ENCODE peak calls at places on chromosomes 7 and 10, in ten cellular contexts. P, Z, E, J, B, V, C, M, K and W are unnamed samples. For H3K4me1, the result is how much of the 10 kb centered on the place peaks cover.

GRCh38 chr7:42247301-42247700 is 10.3 kb upstream of the GLI3 start:
- DNase-seq in B (no peak), E (no peak), M (no peak), P (no peak), Z (no peak), C (no peak), J (no peak), V (peak), K (no peak), W (peak)

GRCh38 chr7:73879977-73880681 is 19.2 kb downstream of the TMEM270 start:
- DNase-seq in M (peak), V (no peak), Z (no peak), E (no peak), J (no peak), K (no peak), B (peak), C (no peak), P (no peak), W (no peak)

GRCh38 chr7:137086896-137087295 is 218.4 kb downstream of the CHRM2 start:
- DNase-seq in V (no peak), K (no peak), J (no peak), B (no peak), M (no peak), Z (no peak), C (no peak), E (no peak), P (no peak), W (no peak)

GRCh38 chr10:52007091-52007490 is 307.0 kb upstream of the DKK1 start:
- DNase-seq in M (no peak), E (no peak), J (no peak), C (no peak), Z (no peak), K (no peak), P (no peak), V (no peak), B (no peak), W (no peak)

GRCh38 chr7:6437251-6437650 is 10.5 kb downstream of the DAGLB start:
- DNase-seq in V (no peak), K (no peak), C (no peak), E (no peak), M (no peak), P (no peak), J (no peak), Z (no peak), B (no peak), W (no peak)

GRCh38 chr10:7610651-7611389 is 55.9 kb downstream of the ITIH5 start:
- DNase-seq in Z (no peak), B (peak), J (peak), V (peak), K (no peak), E (no peak), M (peak), C (no peak), P (peak), W (peak)

GRCh38 chr10:74836855-74837254 is 10.5 kb downstream of the KAT6B start:
- DNase-seq in B (no peak), K (no peak), E (no peak), Z (no peak), C (no peak), J (no peak), M (no peak), V (no peak), P (no peak), W (no peak)

GRCh38 chr10:23994459-23995046 is 214.4 kb upstream of the KIAA1217 start:
- DNase-seq in P (peak), K (peak), B (no peak), M (peak), V (peak), E (no peak), C (peak), J (peak), Z (peak), W (peak)

GRCh38 chr10:60803433-60803832 is 25.2 kb downstream of the CDK1 start:
- DNase-seq in P (no peak), K (no peak), B (no peak), Z (no peak), M (no peak), E (no peak), C (no peak), V (no peak), J (no peak), W (no peak)

GRCh38 chr7:29408841-29409243 is 154.8 kb upstream of the PRR15 start:
- DNase-seq in K (peak), E (peak), M (peak), B (no peak), Z (peak), V (peak), P (peak), C (peak), J (peak), W (peak)

GRCh38 chr10:100551231-100551630 is 15.5 kb downstream of the HIF1AN start:
- DNase-seq in K (no peak), J (no peak), P (no peak), B (no peak), V (no peak), M (no peak), C (no peak), E (no peak), Z (no peak), W (no peak)

GRCh38 chr10:4568731-4569130 is 257.3 kb upstream of the AKR1E2 start:
- DNase-seq in J (no peak), M (no peak), P (no peak), E (no peak), K (no peak), V (no peak), Z (no peak), C (no peak), B (no peak), W (peak)

GRCh38 chr10:28811639-28812349 is 134.5 kb downstream of the BAMBI start:
- DNase-seq in P (no peak), Z (no peak), B (no peak), J (no peak), V (no peak), E (no peak), C (no peak), K (no peak), M (no peak), W (no peak)

GRCh38 chr7:95915731-95916130 is 143.4 kb downstream of the DYNC1I1 start:
- DNase-seq in Z (no peak), K (no peak), C (no peak), E (no peak), B (no peak), V (no peak), P (no peak), J (no peak), M (no peak), W (no peak)

GRCh38 chr10:86316990-86317389 is 49.6 kb downstream of the GRID1 start:
- DNase-seq in B (no peak), Z (no peak), M (no peak), E (no peak), K (no peak), J (no peak), P (no peak), C (no peak), V (no peak), W (no peak)

GRCh38 chr10:87585565-87586514 is 73.8 kb upstream of the PAPSS2 start:
- DNase-seq in C (no peak), E (no peak), J (peak), B (no peak), P (peak), Z (no peak), M (no peak), K (no peak), V (peak), W (peak)

GRCh38 chr10:57692255-57692980 is 575.3 kb downstream of the IPMK start:
- DNase-seq in V (peak), K (no peak), C (no peak), M (no peak), J (no peak), Z (peak), E (no peak), P (peak), B (no peak), W (peak)

GRCh38 chr10:120641695-120642094 is 184.7 kb downstream of the PLPP4 start:
- DNase-seq in V (no peak), C (no peak), Z (no peak), M (no peak), K (no peak), E (no peak), B (no peak), P (no peak), J (no peak), W (no peak)

GRCh38 chr10:120643373-120643772 is 186.3 kb downstream of the PLPP4 start:
- DNase-seq in K (no peak), B (no peak), C (no peak), Z (no peak), P (no peak), E (no peak), V (no peak), M (no peak), J (no peak), W (no peak)

GRCh38 chr10:120646738-120647427 is 189.9 kb downstream of the PLPP4 start:
- DNase-seq in E (no peak), J (no peak), P (no peak), B (no peak), M (no peak), Z (no peak), C (no peak), K (no peak), V (no peak), W (no peak)

GRCh38 chr10:120646159-120646558 is 189.1 kb downstream of the PLPP4 start:
- DNase-seq in B (no peak), E (no peak), M (no peak), K (no peak), Z (no peak), C (no peak), P (no peak), V (no peak), J (no peak), W (no peak)

DNA sequence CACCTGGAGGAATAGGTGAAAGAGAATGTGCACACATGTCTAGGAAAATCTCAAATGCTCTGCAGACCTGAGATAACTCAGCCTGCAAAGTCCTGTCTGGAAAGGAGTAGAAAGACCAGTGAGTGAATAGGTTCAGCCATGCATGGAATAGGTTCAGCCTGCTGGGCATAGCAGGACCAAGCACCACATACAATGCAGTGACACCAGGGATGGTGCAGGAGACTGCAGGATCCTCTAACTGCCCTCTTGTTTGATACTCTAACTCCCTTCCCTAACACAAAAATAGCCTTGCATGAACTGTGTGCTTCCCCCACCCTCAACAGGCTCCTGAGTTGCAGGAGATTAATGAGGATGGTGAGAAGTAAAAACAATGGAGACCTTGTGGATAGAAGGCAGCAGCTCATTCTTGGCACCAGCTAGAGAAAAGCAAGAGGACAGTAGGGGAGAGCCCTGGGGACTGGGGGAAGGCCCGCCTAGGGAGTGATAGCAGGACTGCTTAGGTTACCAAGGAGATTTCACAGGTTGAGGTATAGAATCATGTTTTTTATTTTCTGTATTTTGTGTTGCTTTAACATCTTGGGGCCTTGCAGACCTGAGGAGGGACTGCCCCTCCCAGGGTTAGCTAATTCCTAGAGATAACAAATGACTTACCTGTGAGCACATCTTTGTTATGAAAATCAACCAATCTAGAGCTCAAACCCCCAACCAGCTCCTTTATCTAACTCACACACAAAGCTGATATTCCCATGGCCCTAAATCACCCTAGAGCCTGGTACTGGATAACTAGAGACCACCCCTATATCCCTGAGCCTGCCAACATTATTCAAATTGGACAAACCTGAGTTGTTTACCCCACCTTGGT is 187.8 kb downstream of the PLPP4 start:
- DNase-seq in M (no peak), Z (no peak), P (no peak), B (no peak), C (no peak), V (no peak), K (peak), E (no peak), J (no peak), W (no peak)
- H3K4me1 ChIP-seq in M (under half), Z (under half), P (under half), B (under half), C (under half), V (under half), K (under half), E (under half), J (under half), W (under half)

DNA sequence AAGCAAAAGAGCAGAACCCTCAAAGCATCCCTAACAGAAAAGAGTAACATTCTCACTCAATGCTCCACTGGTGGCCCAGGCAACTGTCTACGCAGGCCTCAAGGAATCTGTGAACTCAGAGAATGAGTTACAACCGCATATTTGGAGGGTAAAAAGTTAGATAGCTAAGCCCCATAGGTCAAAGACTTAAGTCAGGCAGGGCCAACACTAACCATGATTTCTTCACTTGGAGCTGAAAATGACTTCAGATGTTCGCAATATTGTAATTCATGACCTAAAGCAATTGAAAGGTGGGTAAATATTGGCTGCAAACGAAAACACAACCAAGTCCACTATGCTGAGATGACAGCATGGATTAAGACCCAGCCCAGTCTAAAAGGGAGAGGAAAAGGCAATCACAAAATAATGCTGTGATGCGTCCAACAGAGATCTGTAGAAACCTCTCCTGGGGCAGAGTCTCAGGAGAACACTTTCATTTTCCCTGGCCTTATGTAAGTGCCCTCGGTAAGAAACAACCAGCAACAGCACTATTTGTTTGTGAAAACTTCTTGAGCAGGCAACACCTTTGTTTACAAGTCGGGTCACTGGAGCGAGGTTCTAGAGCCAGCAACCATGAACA is 176.5 kb downstream of the TNS3 start:
- DNase-seq in M (no peak), P (no peak), V (peak), K (no peak), C (no peak), J (no peak), E (no peak), B (no peak), Z (no peak), W (no peak)
- H3K4me1 ChIP-seq in M (under half), P (under half), V (under half), K (under half), C (under half), J (under half), E (under half), B (under half), Z (under half), W (under half)

DNA sequence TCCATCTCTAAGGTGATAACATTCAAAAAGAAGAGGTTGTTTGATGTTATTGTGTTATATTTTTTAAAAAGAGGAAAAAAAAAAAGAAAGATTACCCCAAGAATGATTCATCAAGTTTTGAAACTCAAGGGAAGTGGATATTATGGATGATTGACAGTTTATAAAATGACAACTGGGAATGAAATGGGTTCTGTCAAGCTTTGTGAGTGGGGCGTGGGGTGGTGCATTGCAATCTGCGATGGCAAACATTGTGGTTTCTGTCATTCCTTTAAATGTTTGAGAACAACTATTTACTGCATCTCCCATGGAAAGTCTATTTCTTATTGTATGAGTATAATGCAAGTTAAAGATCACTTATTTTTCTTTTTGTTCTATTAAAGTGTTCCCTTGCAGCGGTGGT is 297.0 kb downstream of the CCDC3 start:
- DNase-seq in B (no peak), M (no peak), P (no peak), Z (no peak), J (no peak), C (no peak), V (no peak), K (no peak), E (no peak), W (no peak)
- H3K4me1 ChIP-seq in B (under half), M (under half), P (under half), Z (under half), J (half or more), C (under half), V (under half), K (under half), E (under half), W (under half)

GRCh38 chr10:79185067-79185774 is 116.5 kb downstream of the ZMIZ1 start:
- DNase-seq in J (no peak), Z (peak), P (no peak), C (no peak), V (peak), E (no peak), B (no peak), M (no peak), K (peak), W (peak)

GRCh38 chr10:79182763-79183467 is 114.1 kb downstream of the ZMIZ1 start:
- DNase-seq in K (no peak), V (peak), E (no peak), P (peak), B (no peak), Z (no peak), J (no peak), C (no peak), M (no peak), W (no peak)

GRCh38 chr10:79183468-79183865 is 114.7 kb downstream of the ZMIZ1 start:
- DNase-seq in K (no peak), M (no peak), C (no peak), P (no peak), B (no peak), J (no peak), V (no peak), E (no peak), Z (no peak), W (no peak)

GRCh38 chr10:79184649-79185048 is 115.9 kb downstream of the ZMIZ1 start:
- DNase-seq in P (no peak), C (no peak), J (no peak), B (no peak), V (no peak), K (no peak), E (no peak), Z (no peak), M (no peak), W (no peak)

GRCh38 chr10:79184141-79184625 is 115.4 kb downstream of the ZMIZ1 start:
- DNase-seq in Z (no peak), M (no peak), E (no peak), J (no peak), K (no peak), V (peak), C (no peak), B (no peak), P (peak), W (peak)
- H3K4me1 ChIP-seq in Z (half or more), M (under half), E (under half), J (half or more), K (half or more), V (half or more), C (half or more), B (half or more), P (half or more), W (half or more)

DNA sequence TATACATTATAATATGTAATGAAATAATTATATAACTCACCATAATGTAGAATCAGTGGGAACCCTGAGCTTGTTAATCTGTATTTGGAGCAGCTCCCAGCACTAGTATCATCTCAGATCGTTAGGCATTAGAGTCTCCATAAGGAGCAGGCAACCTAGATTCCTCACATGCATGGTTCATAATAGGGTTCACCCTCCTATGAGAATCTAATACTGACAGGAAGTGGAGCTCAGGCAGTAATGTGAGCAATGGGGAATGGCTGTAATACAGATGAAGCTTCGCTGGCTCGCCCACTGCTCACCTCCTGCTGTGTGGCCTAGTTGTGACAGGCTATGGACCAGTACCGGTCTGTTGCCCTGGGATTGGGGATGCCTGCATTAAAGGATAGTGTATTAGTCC is 49.5 kb downstream of the RSBN1L start:
- DNase-seq in J (no peak), C (no peak), M (no peak), Z (no peak), K (no peak), B (no peak), V (no peak), E (no peak), P (no peak), W (no peak)
- H3K4me1 ChIP-seq in J (under half), C (under half), M (under half), Z (under half), K (under half), B (under half), V (under half), E (under half), P (under half), W (under half)

GRCh38 chr7:44606341-44607140 is at the start of gene OGDH:
- DNase-seq in C (peak), K (peak), M (peak), J (peak), V (peak), P (peak), Z (peak), B (peak), E (peak), W (peak)

GRCh38 chr7:44609829-44610228 is 3.4 kb downstream of the OGDH start:
- DNase-seq in P (no peak), Z (no peak), K (no peak), B (no peak), V (no peak), J (no peak), C (no peak), E (no peak), M (no peak), W (no peak)

GRCh38 chr7:44604941-44605340 is 1.5 kb upstream of the OGDH start:
- DNase-seq in E (no peak), P (no peak), C (no peak), V (no peak), Z (no peak), J (no peak), M (no peak), B (no peak), K (no peak), W (no peak)

GRCh38 chr7:44607141-44608068 is 978 bp downstream of the OGDH start:
- DNase-seq in B (no peak), E (no peak), V (no peak), K (no peak), J (no peak), P (no peak), M (no peak), Z (no peak), C (no peak), W (no peak)

DNA sequence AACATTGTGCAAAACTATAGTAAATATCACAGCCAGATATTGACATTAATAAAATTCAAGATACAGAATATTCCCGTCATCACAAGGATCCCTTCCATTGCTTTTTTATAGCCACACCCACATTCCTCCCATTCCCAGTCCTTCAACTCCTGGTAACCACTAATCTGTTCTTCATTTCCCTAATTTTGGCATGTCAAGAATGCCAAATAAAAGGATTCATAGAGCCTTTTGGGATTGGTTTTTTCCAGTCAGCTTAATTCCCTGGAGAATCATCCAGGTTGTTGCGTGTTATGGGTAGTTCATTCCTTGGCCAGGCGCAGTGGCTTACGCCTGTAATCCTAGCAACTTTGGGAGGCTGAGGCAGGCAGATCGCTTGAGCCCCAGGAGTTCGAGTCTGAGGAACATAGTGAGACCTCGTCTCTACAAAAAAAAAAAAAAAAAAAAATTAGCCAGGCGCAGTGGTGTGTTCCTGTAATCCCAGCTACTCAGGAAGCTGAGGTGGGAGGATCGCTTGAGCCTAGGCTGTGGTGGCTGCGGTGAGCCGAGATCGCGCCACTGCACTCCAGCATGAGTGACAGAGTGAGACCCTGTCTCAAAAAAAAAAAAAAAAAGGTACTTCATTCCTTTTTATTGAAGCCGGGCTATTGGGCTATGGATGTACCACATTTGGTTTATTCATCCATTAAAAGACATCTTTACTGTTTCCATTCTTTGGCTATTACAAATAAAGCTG is 2.7 kb downstream of the OGDH start:
- DNase-seq in B (no peak), E (no peak), M (no peak), P (no peak), Z (no peak), J (no peak), V (no peak), K (peak), C (no peak), W (no peak)
- H3K4me1 ChIP-seq in B (under half), E (under half), M (under half), P (under half), Z (under half), J (under half), V (under half), K (under half), C (under half), W (under half)